ENCODE peak calls at places on chromosomes 7 and 10, in five cellular contexts. Q is cardiac fibroblast, F is T-helper 2 cell, D is lower lobe of right lung, N is HFFc6. K is an unnamed sample.

GRCh38 chr10:50794490-50794889 is 54.8 kb downstream of the ASAH2B start:
- DNase-seq in Q (no peak), F (no peak), D (no peak), N (no peak), K (no peak)

GRCh38 chr10:93363891-93364648 is 118.1 kb downstream of the MYOF start:
- DNase-seq in Q (no peak), F (no peak), D (peak; percentile 89), N (no peak), K (peak; percentile 81)

GRCh38 chr7:28187012-28187411 is 6.4 kb upstream of the JAZF1 start:
- DNase-seq in Q (no peak), F (no peak), D (no peak), N (no peak), K (no peak)

GRCh38 chr10:101778781-101779543 is 3.0 kb upstream of the FGF8 start:
- DNase-seq in Q (peak; percentile 49), F (no peak), D (peak; percentile 53), N (no peak), K (peak; percentile 71)

GRCh38 chr7:81402227-81402626 is 367.6 kb downstream of the HGF start:
- DNase-seq in Q (peak; percentile 30), F (no peak), D (no peak), N (no peak), K (no peak)

GRCh38 chr7:79664884-79665676 is 211.6 kb upstream of the MAGI2 start:
- DNase-seq in Q (no peak), F (no peak), D (no peak), N (no peak), K (peak; percentile 20)

GRCh38 chr7:103632972-103633371 is 187.0 kb upstream of the SLC26A5 start:
- DNase-seq in Q (peak; percentile 69), F (no peak), D (no peak), N (peak; percentile 6), K (no peak)

GRCh38 chr10:117552156-117552620 is 9.6 kb downstream of the EMX2 start:
- DNase-seq in Q (no peak), F (no peak), D (no peak), N (no peak), K (peak; percentile 27)

GRCh38 chr10:6175329-6176055 is 27.2 kb upstream of the PFKFB3 start:
- DNase-seq in Q (no peak), F (no peak), D (no peak), N (no peak), K (no peak)

K was measured in Right ventricle myocardium inferior.